ENCODE peak calls at places on chromosome 20, in eight cellular contexts. O is NCI-H1930; S is nephron progenitor cell; C is lung microvascular endothelial cell; E is GOT3; D is effector memory CD8-positive, alpha-beta T cell; G is GM19239; K is naive thymus-derived CD4-positive, alpha-beta T cell. Q is an unnamed sample.

GRCh38 chr20:17971571-17972013 is 2.8 kb downstream of the MGME1 start:
- DNase-seq in O (no peak), S (no peak), C (peak), E (no peak), D (no peak), G (no peak), K (no peak), Q (no peak)

GRCh38 chr20:64223526-64224067 is 32.0 kb upstream of the PCMTD2 start:
- DNase-seq in O (no peak), S (peak), C (no peak), E (no peak), D (no peak), G (no peak), K (no peak), Q (no peak)

GRCh38 chr20:60057123-60057865 is 99.1 kb downstream of the CDH26 start:
- DNase-seq in O (peak), S (peak), C (peak), E (no peak), D (peak), G (peak), K (peak), Q (peak)

GRCh38 chr20:38156888-38157634 is 8.0 kb downstream of the TGM2 start:
- DNase-seq in O (no peak), S (no peak), C (peak), E (no peak), D (no peak), G (no peak), K (no peak), Q (no peak)

GRCh38 chr20:19275038-19275629 is 62.7 kb downstream of the SLC24A3 start:
- DNase-seq in O (no peak), S (no peak), C (no peak), E (no peak), D (no peak), G (no peak), K (no peak), Q (no peak)

GRCh38 chr20:33568378-33569289 is 78.7 kb downstream of the CBFA2T2 start:
- DNase-seq in O (peak), S (peak), C (peak), E (no peak), D (no peak), G (no peak), K (no peak), Q (no peak)

GRCh38 chr20:46402236-46402886 is 4.1 kb downstream of the ELMO2 start:
- DNase-seq in O (no peak), S (no peak), C (no peak), E (no peak), D (no peak), G (no peak), K (no peak), Q (no peak)

GRCh38 chr20:45070932-45071632 is 29.8 kb downstream of the KCNS1 start:
- DNase-seq in O (no peak), S (no peak), C (peak), E (no peak), D (no peak), G (no peak), K (no peak), Q (no peak)

GRCh38 chr20:48308232-48308781 is 519.5 kb downstream of the PREX1 start:
- DNase-seq in O (no peak), S (no peak), C (no peak), E (no peak), D (no peak), G (no peak), K (no peak), Q (no peak)

GRCh38 chr20:40468759-40469158 is 220.3 kb downstream of the MAFB start:
- DNase-seq in O (no peak), S (no peak), C (no peak), E (no peak), D (no peak), G (no peak), K (no peak), Q (no peak)

GRCh38 chr20:8414611-8415274 is 282.7 kb downstream of the PLCB1 start:
- DNase-seq in O (peak), S (no peak), C (no peak), E (no peak), D (no peak), G (no peak), K (no peak), Q (no peak)

GRCh38 chr20:9837634-9838033 is 1.2 kb downstream of the PAK5 start:
- DNase-seq in O (no peak), S (no peak), C (no peak), E (no peak), D (no peak), G (no peak), K (no peak), Q (no peak)

GRCh38 chr20:40493071-40493470 is 196.0 kb downstream of the MAFB start:
- DNase-seq in O (no peak), S (no peak), C (peak), E (no peak), D (no peak), G (no peak), K (no peak), Q (no peak)

GRCh38 chr20:26216025-26216424 is 519.4 kb upstream of the ZNF337 start:
- DNase-seq in O (no peak), S (no peak), C (no peak), E (no peak), D (no peak), G (no peak), K (no peak), Q (no peak)

GRCh38 chr20:17225891-17226409 is 890 bp upstream of the PCSK2 start:
- DNase-seq in O (peak), S (peak), C (no peak), E (no peak), D (no peak), G (no peak), K (no peak), Q (no peak)